ENCODE peak calls at places on chromosomes 11 and 22, in nine cellular contexts. U, T, L, F, I, G, O, R and H are unnamed samples. For H3K9me3, the result is how much of the 10 kb centered on the place peaks cover.

GRCh38 chr22:31800065-31800464 is 46.2 kb downstream of the DEPDC5 start:
- DNase-seq in O (no peak), U (no peak), T (no peak), G (no peak), R (no peak), L (no peak), F (no peak), I (no peak), H (no peak)

GRCh38 chr22:27667121-27667843 is 134.3 kb downstream of the MN1 start:
- DNase-seq in T (no peak), U (no peak), G (no peak), O (no peak), L (peak), F (no peak), R (peak), I (no peak), H (no peak)

GRCh38 chr11:109785714-109786113 is 307.5 kb upstream of the ZC3H12C start:
- DNase-seq in R (no peak), O (no peak), T (no peak), F (no peak), L (no peak), G (no peak), U (no peak), I (no peak), H (no peak)

GRCh38 chr22:44550666-44551491 is 52.8 kb upstream of the RTL6 start:
- DNase-seq in L (no peak), F (peak), G (no peak), O (no peak), T (peak), I (peak), R (no peak), U (peak), H (no peak)

GRCh38 chr22:20092477-20092854 is 12.4 kb downstream of the DGCR8 start:
- DNase-seq in R (peak), F (peak), T (no peak), L (no peak), G (no peak), I (no peak), O (no peak), U (no peak), H (no peak)

GRCh38 chr11:109851780-109852390 is 241.3 kb upstream of the ZC3H12C start:
- DNase-seq in I (no peak), T (no peak), F (no peak), G (no peak), L (no peak), U (no peak), O (no peak), R (no peak), H (no peak)

GRCh38 chr22:20243545-20244249 is 24.4 kb downstream of the RTN4R start:
- DNase-seq in F (peak), I (no peak), U (peak), G (no peak), R (peak), T (peak), L (peak), O (no peak), H (peak)

GRCh38 chr22:28139993-28140392 is 220.9 kb upstream of the PITPNB start:
- DNase-seq in R (no peak), I (no peak), F (no peak), L (peak), T (no peak), O (no peak), U (no peak), G (no peak), H (no peak)

GRCh38 chr11:94473177-94473799 is 20.4 kb downstream of the MRE11 start:
- DNase-seq in G (no peak), R (no peak), L (no peak), T (no peak), I (peak), F (no peak), O (no peak), U (no peak), H (no peak)

GRCh38 chr11:22690891-22691290 is 24.5 kb downstream of the GAS2 start:
- DNase-seq in L (no peak), U (no peak), T (no peak), R (no peak), F (no peak), I (no peak), O (no peak), G (no peak), H (no peak)

GRCh38 chr11:11395126-11395525 is 42.1 kb upstream of the CSNK2A3 start:
- DNase-seq in T (no peak), U (no peak), I (no peak), O (no peak), G (no peak), R (no peak), F (no peak), L (no peak), H (no peak)

GRCh38 chr11:130785376-130786110 is 130.7 kb downstream of the SNX19 start:
- DNase-seq in G (no peak), I (no peak), R (no peak), F (no peak), L (no peak), O (no peak), U (no peak), T (no peak), H (no peak)

GRCh38 chr11:41789376-41789775 is 329.9 kb upstream of the LRRC4C start:
- DNase-seq in I (no peak), G (no peak), T (no peak), R (no peak), O (no peak), F (no peak), L (no peak), U (no peak), H (no peak)

GRCh38 chr11:74936976-74937375 is 11.9 kb downstream of the XRRA1 start:
- DNase-seq in U (no peak), T (no peak), F (no peak), G (no peak), O (no peak), R (no peak), L (no peak), I (no peak), H (no peak)

GRCh38 chr11:9880657-9881056 is 216.8 kb downstream of the SWAP70 start:
- DNase-seq in T (no peak), O (no peak), I (no peak), G (no peak), L (no peak), U (no peak), R (no peak), F (no peak), H (no peak)

GRCh38 chr22:44405661-44406060 is 92.4 kb downstream of the RTL6 start:
- DNase-seq in O (no peak), R (peak), T (no peak), I (no peak), L (no peak), F (no peak), U (peak), G (no peak), H (no peak)

GRCh38 chr22:26762503-26763170 is 105.2 kb downstream of the MIAT start:
- DNase-seq in T (no peak), L (no peak), I (no peak), F (no peak), O (no peak), G (no peak), U (no peak), R (no peak), H (no peak)

GRCh38 chr11:6576471-6577373 is 26.7 kb downstream of the RRP8 start:
- DNase-seq in R (no peak), F (no peak), U (no peak), L (no peak), G (no peak), O (no peak), I (no peak), T (no peak), H (no peak)

GRCh38 chr22:31077681-31078080 is 3.4 kb upstream of the SMTN start:
- DNase-seq in T (no peak), U (no peak), R (no peak), G (no peak), I (no peak), L (no peak), F (no peak), O (no peak), H (no peak)

GRCh38 chr22:21077884-21078508 is 32.2 kb downstream of the LRRC74B start:
- DNase-seq in I (no peak), R (no peak), U (no peak), G (no peak), L (no peak), F (no peak), O (no peak), T (no peak), H (no peak)

GRCh38 chr11:27678242-27678641 is 22.0 kb downstream of the BDNF start:
- DNase-seq in G (no peak), F (no peak), U (no peak), L (no peak), I (no peak), T (no peak), O (no peak), R (no peak), H (no peak)

GRCh38 chr22:32823024-32823730 is 21.7 kb downstream of the TIMP3 start:
- DNase-seq in L (peak), G (no peak), T (no peak), I (no peak), U (peak), R (no peak), F (no peak), O (no peak), H (peak)

GRCh38 chr11:65377777-65378176 is 4.7 kb downstream of the SLC25A45 start:
- DNase-seq in G (no peak), T (no peak), F (no peak), O (no peak), R (no peak), L (no peak), U (no peak), I (no peak), H (no peak)

GRCh38 chr11:65377036-65377435 is 5.4 kb downstream of the SLC25A45 start:
- DNase-seq in I (no peak), R (peak), T (no peak), F (no peak), U (peak), O (no peak), L (no peak), G (no peak), H (no peak)

GRCh38 chr11:65378928-65379638 is 3.4 kb downstream of the SLC25A45 start:
- DNase-seq in R (no peak), U (peak), G (no peak), O (no peak), L (no peak), F (no peak), I (no peak), T (no peak), H (no peak)

GRCh38 chr11:65379698-65380459 is 2.6 kb downstream of the SLC25A45 start:
- DNase-seq in G (no peak), R (no peak), U (peak), T (no peak), L (no peak), I (no peak), O (no peak), F (no peak), H (no peak)

DNA sequence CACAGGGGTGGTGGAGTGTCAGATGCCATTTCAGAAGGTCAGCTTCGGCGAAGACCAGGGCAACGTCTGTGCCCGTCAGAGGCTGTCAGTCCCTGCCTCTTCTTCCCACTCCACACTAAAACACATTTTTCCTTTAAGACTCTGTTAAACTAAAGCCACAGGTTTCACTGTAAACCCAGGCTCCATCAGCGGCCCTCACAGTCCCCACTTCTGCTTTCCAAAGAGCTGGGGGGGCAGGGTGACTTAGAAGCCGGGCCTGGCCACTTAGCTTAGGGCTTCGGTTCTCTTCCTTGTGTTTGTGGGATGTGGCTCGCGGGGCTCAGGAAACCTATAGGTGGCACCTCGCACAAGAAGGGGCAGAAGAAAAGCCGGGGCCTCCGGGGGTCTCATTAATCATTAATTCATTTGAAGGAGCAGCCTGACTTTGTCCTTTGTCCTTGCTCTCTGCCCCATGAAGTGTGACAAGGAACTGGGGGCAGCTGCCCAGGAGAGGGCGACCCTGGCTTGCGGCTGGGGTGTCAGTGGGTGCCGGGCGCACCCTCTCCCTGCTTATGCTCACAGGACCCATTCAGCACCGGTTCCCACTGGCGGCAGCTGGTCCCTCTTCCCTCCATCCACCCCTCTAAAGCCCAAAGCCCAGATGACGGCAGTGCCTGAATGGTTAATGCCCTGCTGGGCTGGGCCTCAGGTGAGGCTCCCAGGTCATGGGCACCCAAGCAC is 4.1 kb downstream of the SLC25A45 start:
- DNase-seq in U (peak), G (no peak), L (no peak), R (no peak), O (no peak), T (no peak), I (no peak), F (no peak), H (peak)
- TF ChIP-seq CTCF in U (no peak), G (no peak), L (no peak), R (no peak), O (no peak), T (no peak), I (peak), F (no peak), H (peak)

GRCh38 chr22:37428649-37429586 is 1.6 kb upstream of the ELFN2 start:
- DNase-seq in G (no peak), L (peak), F (no peak), O (peak), I (no peak), U (no peak), R (no peak), T (no peak), H (peak)

GRCh38 chr22:37425800-37426531 is 1.3 kb downstream of the ELFN2 start:
- DNase-seq in F (no peak), L (no peak), O (no peak), T (no peak), R (no peak), I (no peak), G (no peak), U (no peak), H (no peak)

GRCh38 chr22:37426532-37427127 is 649 bp downstream of the ELFN2 start:
- DNase-seq in G (no peak), O (no peak), I (no peak), L (no peak), R (no peak), F (no peak), T (no peak), U (no peak), H (no peak)

GRCh38 chr22:37427128-37427710 is at the start of gene ELFN2:
- DNase-seq in G (no peak), U (peak), O (no peak), F (no peak), L (peak), I (no peak), R (no peak), T (no peak), H (no peak)

GRCh38 chr22:37427711-37428635 is 694 bp upstream of the ELFN2 start:
- DNase-seq in L (no peak), I (no peak), T (no peak), O (no peak), U (no peak), R (no peak), F (no peak), G (no peak), H (no peak)
- H3K27ac ChIP-seq in L (no peak), I (no peak), T (no peak), O (no peak), U (no peak), R (no peak), F (no peak), G (no peak), H (no peak)

DNA sequence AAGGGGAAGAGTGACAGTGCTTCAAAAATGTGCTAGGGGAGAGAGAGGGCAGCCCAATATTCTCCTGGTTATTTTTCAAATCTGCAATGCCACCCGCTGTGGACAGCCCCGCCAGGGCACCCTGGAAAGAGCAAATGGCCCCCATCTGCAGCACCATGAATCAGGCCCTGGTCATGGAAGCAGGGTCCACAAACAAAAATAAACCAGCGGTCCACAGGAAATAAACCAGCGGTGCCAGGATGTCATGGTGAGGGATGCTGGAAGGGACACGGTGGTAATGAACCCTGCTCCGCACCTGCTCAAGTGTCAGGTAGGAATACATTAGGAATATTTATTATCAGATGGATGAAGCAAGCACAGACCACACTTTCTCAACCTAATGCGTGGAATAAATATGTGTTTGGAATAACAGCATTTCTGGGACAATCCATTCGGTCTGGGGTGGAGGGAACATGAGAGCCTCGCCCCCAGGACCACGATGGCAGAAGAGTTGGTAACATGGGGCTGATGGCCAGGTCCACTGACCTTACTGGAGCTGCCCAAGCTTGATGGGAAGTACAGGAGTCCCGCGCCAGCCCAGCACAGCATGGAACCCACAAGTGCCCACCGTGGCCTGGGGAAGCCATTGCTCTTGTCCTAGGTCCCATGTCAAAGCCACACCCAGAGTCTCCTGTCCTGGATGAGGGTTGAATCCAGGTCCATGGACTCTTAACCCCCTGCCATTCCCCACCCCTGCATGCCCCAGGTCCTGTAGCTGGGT is 181.7 kb downstream of the BRD1 start:
- DNase-seq in G (no peak), L (no peak), I (no peak), U (no peak), T (no peak), O (no peak), F (no peak), R (no peak), H (no peak)
- H3K9me3 ChIP-seq in G (under half), L (under half), I (under half), U (under half), T (under half), O (under half), F (under half), R (under half), H (under half)

GRCh38 chr11:15629690-15630321 is 515.1 kb downstream of the INSC start:
- DNase-seq in L (peak), T (no peak), I (no peak), F (peak), U (peak), O (no peak), R (no peak), G (no peak), H (peak)
- TF ChIP-seq CTCF in L (peak), T (no peak), I (peak), F (peak), U (peak), O (no peak), R (no peak), G (no peak), H (peak)

DNA sequence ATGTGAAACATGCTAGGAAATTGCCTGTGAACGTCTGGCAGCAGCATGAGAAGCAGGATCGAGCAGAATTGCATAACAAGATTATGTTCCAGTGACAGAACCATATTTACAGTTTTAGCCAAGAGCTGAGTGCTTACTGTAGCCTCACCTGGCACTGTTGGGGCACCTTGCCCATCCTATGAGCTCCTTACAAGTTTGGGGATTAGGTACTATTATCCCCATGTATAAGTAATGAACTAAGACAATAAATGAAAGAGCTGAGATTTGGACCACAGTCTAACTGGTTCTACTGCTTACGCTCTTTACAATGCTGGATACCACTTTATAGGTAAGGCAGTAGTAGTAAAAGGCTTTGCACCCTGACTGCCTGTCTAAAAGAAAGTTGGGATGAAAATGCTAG is 17.1 kb upstream of the PATE1 start:
- DNase-seq in T (no peak), R (no peak), U (no peak), I (no peak), L (no peak), F (no peak), G (no peak), O (no peak), H (no peak)
- H3K27ac ChIP-seq in T (no peak), R (no peak), U (no peak), I (no peak), L (no peak), F (no peak), G (no peak), O (no peak), H (no peak)

GRCh38 chr11:31824791-31825452 is 13.8 kb upstream of the PAX6 start:
- DNase-seq in O (no peak), T (no peak), G (no peak), L (no peak), R (no peak), F (no peak), I (no peak), U (no peak), H (no peak)
- H3K9me3 ChIP-seq in O (under half), T (under half), G (under half), L (under half), R (under half), F (under half), I (under half), U (under half), H (under half)

GRCh38 chr22:35736701-35737100 is 19.0 kb downstream of the APOL5 start:
- DNase-seq in F (no peak), L (no peak), U (no peak), G (no peak), I (no peak), T (no peak), R (no peak), O (no peak), H (no peak)

GRCh38 chr22:35742342-35743100 is 24.8 kb downstream of the APOL5 start:
- DNase-seq in G (no peak), F (no peak), T (no peak), O (no peak), R (no peak), U (no peak), I (no peak), L (no peak), H (no peak)

GRCh38 chr22:35740616-35741015 is 22.9 kb downstream of the APOL5 start:
- DNase-seq in L (no peak), U (no peak), G (no peak), T (no peak), R (no peak), F (no peak), I (no peak), O (no peak), H (no peak)

GRCh38 chr22:35739076-35739475 is 21.4 kb downstream of the APOL5 start:
- DNase-seq in U (no peak), I (no peak), G (no peak), T (no peak), R (no peak), O (no peak), F (no peak), L (no peak), H (no peak)

DNA sequence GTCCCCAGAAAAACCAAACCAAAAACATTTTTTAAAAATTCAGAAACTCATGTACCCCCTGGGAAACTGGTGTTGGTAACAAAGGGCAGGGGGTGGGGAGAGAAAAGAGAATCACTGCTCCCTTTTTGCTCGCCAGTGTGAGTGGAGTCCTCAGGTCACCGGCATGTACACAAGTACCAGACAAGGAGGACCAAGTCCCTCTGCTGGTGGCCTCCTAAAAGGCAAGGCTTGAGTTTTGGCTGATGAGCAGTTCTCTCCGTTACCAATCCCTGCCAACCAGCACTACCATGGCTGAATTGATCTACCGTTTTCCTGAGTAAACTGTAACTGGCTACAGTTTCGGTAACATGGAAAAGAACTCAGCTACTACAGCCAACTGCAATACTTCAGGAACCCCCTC is 22.0 kb downstream of the APOL5 start:
- DNase-seq in G (no peak), T (no peak), F (no peak), O (no peak), I (no peak), U (no peak), R (no peak), L (no peak), H (peak)
- TF ChIP-seq CTCF in G (peak), T (no peak), F (peak), O (peak), I (no peak), U (no peak), R (no peak), L (peak), H (peak)

GRCh38 chr22:17171016-17171312 is 11.9 kb upstream of the HDHD5 start:
- DNase-seq in F (no peak), G (no peak), L (no peak), R (no peak), U (no peak), O (no peak), I (no peak), T (no peak), H (no peak)
- H3K27ac ChIP-seq in F (peak), G (peak), L (peak), R (peak), U (peak), O (no peak), I (no peak), T (peak), H (peak)